ENCODE peak calls at places on chromosomes 2 and 18, in four cellular contexts. N is K562, R is HCT116, P is GM12878. J is an unnamed sample.

GRCh38 chr2:119996148-119996547 is 16.7 kb upstream of the EPB41L5 start:
- DNase-seq in R (no peak), N (no peak), P (no peak), J (no peak)

GRCh38 chr2:184780944-184781343 is 182.6 kb downstream of the ZNF804A start:
- DNase-seq in N (no peak), R (no peak), P (no peak), J (no peak)

GRCh38 chr2:239021651-239022436 is 174.0 kb downstream of the TWIST2 start:
- DNase-seq in N (no peak), R (no peak), P (no peak), J (no peak)

GRCh38 chr2:146927080-146927714 is 917.6 kb upstream of the ACVR2A start:
- DNase-seq in P (no peak), R (peak), N (no peak), J (no peak)

GRCh38 chr2:60215295-60215990 is 338.0 kb downstream of the BCL11A start:
- DNase-seq in N (no peak), P (no peak), R (no peak), J (no peak)

GRCh38 chr2:224146356-224147160 is 107.5 kb upstream of the SERPINE2 start:
- DNase-seq in R (no peak), N (no peak), P (no peak), J (no peak)

GRCh38 chr18:12823892-12824291 is 60.1 kb downstream of the PTPN2 start:
- DNase-seq in R (no peak), N (no peak), P (no peak), J (no peak)

GRCh38 chr2:11256166-11256565 is 88.3 kb downstream of the ROCK2 start:
- DNase-seq in P (no peak), R (no peak), N (no peak), J (no peak)

GRCh38 chr2:218186355-218186766 is 19.6 kb upstream of the CXCR1 start:
- DNase-seq in P (peak), R (peak), N (peak), J (peak)

GRCh38 chr2:105261061-105261460 is 19.5 kb downstream of the GPR45 start:
- DNase-seq in N (peak), P (no peak), R (no peak), J (no peak)

GRCh38 chr2:43170733-43171101 is 55.7 kb downstream of the ZFP36L2 start:
- DNase-seq in N (no peak), P (no peak), R (no peak), J (no peak)

GRCh38 chr2:217837001-217837491 is 165.7 kb downstream of the TNS1 start:
- DNase-seq in P (no peak), N (no peak), R (peak), J (peak)

GRCh38 chr2:219277703-219278654 is 1.2 kb upstream of the DNAJB2 start:
- DNase-seq in R (peak), P (peak), N (peak), J (peak)

GRCh38 chr2:217657252-217657651 is 345.5 kb downstream of the TNS1 start:
- DNase-seq in P (no peak), N (no peak), R (no peak), J (no peak)

GRCh38 chr2:62293490-62294212 is 97.7 kb downstream of the B3GNT2 start:
- DNase-seq in P (no peak), R (no peak), N (no peak), J (peak)

GRCh38 chr2:202038471-202039277 is 5.0 kb downstream of the FZD7 start:
- DNase-seq in P (no peak), R (peak), N (peak), J (peak)

GRCh38 chr2:106143495-106144215 is 50.4 kb downstream of the UXS1 start:
- DNase-seq in R (no peak), P (no peak), N (no peak), J (peak)

GRCh38 chr18:42892181-42892580 is 223.3 kb downstream of the RIT2 start:
- DNase-seq in N (no peak), P (no peak), R (no peak), J (no peak)

GRCh38 chr2:30622452-30622851 is 175.4 kb downstream of the LCLAT1 start:
- DNase-seq in N (no peak), R (no peak), P (no peak), J (no peak)

GRCh38 chr18:28003451-28003850 is 173.5 kb downstream of the CDH2 start:
- DNase-seq in P (no peak), N (no peak), R (no peak), J (no peak)

GRCh38 chr2:57497489-57498096 is 549.0 kb upstream of the VRK2 start:
- DNase-seq in P (peak), N (peak), R (peak), J (no peak)

GRCh38 chr2:120253021-120253882 is 600 bp downstream of the RALB start:
- DNase-seq in R (no peak), P (no peak), N (peak), J (peak)

GRCh38 chr18:71630686-71631085 is 913.5 kb downstream of the CBLN2 start:
- DNase-seq in R (no peak), P (no peak), N (no peak), J (no peak)

GRCh38 chr2:6917071-6917760 is at the start of gene RNF144A:
- DNase-seq in N (peak), R (no peak), P (no peak), J (peak)

DNA sequence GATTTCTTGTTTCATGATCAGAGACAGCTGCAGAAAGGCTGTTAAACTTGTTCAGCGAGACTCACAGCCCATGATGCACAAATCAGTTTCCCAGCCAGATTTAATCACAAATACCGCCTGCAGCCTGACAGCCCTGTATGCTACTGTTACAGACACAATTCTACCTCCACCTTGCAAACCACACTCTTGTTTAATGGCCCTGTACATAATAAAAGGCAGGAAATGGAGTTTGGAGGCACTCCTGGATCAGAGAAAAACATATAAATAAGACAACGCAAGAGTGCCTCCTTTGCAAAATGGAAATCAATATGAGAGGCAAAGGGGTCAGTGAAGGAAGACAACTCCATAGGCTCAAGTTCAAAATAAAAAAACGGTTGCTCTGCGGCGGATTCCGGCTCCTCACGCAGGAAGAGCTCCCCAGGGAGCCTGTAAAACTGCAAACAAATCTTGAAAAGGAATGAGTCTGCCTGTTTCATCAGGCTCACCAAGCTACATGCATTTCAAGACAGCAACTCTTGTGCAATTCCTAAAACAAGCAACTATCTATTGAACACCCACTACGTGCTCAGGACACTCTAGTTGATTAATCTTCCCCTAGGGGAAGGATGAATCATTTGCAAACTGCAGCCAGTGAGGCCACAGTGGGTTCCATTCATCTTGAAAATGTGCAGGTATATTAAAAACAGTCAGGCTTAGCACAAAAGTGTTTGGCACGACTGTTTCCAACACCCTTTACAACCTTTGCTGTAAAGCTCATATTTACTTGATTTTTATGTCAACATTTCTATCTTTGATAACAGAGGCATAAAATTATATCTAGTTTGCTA is 37.5 kb downstream of the TBC1D8 start:
- DNase-seq in P (no peak), N (no peak), R (peak), J (peak)
- TF ChIP-seq JUND in P (no peak), N (no peak), R (peak), J (no peak)

DNA sequence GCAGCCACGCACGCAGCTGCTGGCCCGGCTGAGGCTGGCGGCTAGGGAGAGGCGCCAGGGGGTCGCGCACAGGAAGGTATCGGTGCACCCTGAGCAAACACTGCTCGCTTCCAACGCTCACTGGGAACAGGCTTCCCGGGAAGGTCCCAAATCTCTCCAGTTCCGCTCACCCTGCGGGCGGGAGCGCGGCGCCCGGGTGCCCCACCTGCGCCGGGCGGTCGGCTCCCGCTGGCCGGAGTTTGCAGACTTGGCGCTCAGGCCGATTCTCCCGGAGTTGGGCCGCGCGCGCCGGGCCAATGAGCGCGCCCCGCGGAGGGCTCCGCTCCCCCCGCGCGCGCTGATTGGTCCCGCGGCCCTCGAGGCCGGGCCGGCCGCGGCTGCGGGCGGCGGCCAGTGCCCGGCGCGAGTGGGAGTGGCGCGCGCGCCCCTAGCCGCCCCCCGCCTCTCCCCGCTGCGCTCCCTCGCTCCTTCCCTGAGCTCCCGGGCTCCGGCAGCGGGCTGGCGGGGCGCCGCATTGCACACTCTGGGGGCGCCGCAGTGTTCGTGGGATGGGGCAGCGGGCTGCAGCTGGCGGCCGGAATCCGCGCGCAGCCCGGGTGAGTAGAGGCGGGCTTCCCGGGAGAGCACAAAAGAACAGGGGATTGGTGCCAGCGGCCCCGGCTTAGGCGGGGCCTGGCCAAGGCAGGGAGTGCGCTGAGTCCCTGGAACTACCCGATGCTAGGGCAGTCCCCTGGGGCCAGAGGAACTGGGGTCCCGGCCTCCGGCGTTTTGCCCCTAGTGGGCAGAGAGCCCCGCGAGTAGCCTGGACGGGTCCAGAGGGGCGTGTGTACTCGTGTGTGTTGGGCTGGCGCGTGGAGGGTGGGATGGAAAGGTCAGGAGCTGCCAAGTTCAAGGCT is at the start of gene LYPD6:
- DNase-seq in R (peak), N (no peak), P (no peak), J (peak)
- TF ChIP-seq JUND in R (no peak), N (no peak), P (no peak), J (no peak)

GRCh38 chr18:39653221-39653620 is 2087.6 kb upstream of the CELF4 start:
- DNase-seq in P (no peak), R (no peak), N (no peak), J (no peak)
- TF ChIP-seq JUND in P (no peak), R (no peak), N (no peak), J (no peak)

GRCh38 chr2:189580267-189580661 is 322 bp downstream of the SLC40A1 start:
- DNase-seq in N (peak), P (no peak), R (no peak), J (no peak)
- TF ChIP-seq JUND in N (no peak), P (no peak), R (no peak), J (no peak)

DNA sequence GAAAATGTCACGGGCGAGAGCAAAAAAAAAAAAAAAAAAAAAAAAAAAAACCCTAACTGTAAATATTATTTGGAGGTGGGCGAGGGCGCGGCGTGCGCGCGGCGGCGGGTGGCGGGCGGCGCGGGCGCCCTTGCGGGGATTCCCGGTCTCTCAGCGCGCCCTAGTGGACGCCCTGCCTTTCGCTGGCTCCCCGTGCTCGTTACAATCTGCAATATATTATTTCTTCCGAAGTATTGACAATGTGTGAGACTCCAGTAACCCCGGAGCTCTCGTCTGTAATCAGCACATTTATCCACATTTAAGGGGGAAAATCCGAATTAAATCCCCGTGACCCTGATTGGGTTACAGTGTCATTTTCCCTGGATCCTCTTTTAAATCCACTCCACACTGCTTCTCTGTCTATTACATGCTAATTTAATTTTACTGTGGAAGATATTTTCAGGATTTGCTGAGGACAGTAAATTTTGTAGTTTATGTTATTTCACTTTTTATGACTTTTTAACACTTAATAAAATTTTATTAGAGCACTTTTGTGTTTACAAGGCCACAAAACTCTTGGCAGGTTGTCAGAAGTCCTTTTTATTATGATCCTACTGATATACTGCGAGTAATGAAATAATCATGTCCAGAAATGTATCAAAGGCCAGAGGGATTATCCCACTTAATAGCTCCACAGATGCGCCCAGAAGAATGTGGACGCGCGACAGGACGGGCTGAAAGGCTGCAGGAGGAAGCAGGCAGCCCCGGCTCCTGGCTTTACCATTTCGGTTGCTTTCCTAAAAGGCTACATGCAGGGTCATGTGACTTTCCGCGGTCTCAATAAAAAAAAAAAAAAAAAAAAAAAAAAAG is 369.1 kb downstream of the MTX2 start:
- DNase-seq in P (no peak), R (no peak), N (peak), J (peak)
- TF ChIP-seq JUND in P (no peak), R (no peak), N (no peak), J (no peak)

DNA sequence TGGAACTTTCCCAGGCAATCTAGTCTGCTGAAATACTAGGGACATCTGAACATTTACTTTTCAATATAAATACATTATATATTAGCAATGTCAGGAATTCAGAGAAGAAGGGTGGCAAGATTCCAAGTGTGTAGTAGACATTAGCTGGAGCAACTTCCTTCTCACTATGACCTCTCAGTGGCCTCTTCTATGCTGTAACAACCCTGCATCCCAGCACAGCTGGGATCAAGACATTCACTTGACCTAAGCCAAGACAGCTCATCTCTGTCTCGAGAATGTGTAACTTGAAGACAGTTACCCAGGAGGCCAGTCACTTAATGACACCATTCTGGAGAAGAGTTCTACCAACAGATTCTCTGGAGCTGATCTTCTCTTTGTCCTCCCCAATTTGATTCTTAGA is 61.7 kb upstream of the RALBP1 start:
- DNase-seq in R (no peak), N (no peak), P (no peak), J (no peak)
- TF ChIP-seq JUND in R (no peak), N (no peak), P (no peak), J (no peak)

GRCh38 chr2:170813611-170814550 is 2.8 kb upstream of the GAD1 start:
- DNase-seq in N (peak), P (no peak), R (no peak), J (peak)
- TF ChIP-seq JUND in N (no peak), P (no peak), R (no peak), J (no peak)

DNA sequence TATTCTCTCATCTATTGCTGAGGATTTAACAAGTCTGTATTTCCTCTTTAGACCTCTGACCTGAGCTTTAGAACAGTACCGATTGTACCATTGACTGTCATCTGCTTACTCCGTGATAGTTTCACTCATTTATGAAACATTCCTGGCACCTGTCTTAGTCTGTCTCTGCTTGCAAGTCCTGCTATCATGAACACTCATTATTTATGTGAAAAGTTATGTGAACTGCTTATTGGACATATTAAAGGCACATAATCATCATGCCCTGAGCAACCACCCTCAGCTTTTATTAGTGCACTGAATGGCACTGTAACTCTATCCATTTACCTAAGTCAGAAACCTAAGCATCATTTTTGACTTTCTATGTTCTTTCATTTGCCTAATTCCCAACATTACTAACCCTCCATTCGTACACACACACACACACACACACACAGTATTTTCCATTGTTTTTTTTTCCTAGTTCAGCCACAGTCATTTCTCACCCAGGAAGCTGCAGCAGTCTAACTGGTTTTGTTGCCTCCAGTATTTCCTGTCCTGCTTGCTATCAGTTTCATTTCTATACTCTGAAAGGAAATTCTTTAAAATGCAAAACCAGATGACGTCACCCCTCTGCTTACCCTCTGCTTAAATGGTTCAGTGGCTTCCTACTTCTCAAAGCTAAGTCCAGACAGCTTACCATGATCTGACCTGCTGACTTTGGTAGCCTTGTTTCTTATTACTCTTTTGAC is 146.1 kb downstream of the HAUS1 start:
- DNase-seq in R (peak), P (peak), N (no peak), J (peak)
- TF ChIP-seq JUND in R (peak), P (peak), N (peak), J (no peak)

GRCh38 chr2:20416723-20417122 is 30.2 kb upstream of the RHOB start:
- DNase-seq in R (no peak), N (no peak), P (no peak), J (no peak)
- TF ChIP-seq JUND in R (no peak), N (no peak), P (no peak), J (no peak)

DNA sequence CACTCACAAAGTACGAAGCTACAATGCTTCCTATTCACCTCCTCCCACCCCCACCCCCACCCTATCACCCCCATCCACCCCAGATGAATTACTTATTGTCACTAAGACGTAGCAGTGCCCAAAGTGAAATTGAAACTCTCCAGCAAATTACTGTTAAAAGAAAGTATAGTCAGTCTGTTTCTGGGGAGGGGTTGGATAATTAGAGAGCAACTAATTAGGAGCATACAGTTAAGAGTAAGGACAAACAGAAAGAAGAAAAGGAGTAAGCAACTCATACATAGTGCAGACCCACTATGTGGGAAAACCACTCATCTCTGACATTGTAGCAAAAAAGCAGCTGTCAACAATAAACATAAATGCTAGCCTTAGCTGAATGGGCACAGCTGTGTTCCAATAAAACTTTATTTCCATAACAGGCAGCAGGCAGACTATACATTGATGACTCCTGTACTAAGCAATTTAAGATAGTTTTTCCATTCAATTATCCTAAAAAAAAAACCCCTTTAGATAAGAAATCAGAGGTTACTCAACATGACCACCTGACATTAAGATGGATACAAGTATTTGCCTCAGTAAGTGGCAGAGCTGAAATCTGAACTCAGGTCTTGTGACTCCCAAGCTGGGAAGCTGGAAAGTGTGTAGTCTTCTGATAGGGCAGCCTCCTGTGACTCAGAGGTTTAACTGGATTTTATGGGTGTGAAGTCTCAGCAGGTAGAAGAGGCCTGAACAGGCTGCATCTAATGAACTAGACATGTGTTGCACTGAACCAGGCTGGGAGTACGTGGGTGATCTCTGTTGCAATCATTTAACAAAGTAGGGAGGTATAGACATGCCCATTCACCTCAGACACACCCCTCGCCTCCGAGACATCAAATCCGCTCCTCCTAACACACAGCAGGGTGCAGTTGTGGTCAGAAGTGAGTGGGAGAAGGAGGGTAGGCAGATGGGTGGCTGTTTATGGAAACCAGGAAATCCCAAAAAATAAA is 171.8 kb upstream of the KLF7 start:
- DNase-seq in R (peak), N (peak), P (no peak), J (no peak)
- TF ChIP-seq JUND in R (peak), N (peak), P (no peak), J (no peak)